ENCODE peak calls at places on chromosomes 4 and X, in eight cellular contexts. S is progenitor cell of endocrine pancreas; K is effector memory CD8-positive, alpha-beta T cell; U is memory B cell; G is stimulated activated CD4-positive, alpha-beta T cell treated with anti-CD3 and anti-CD28 coated beads, Interleukin-1b, Interleukin-23, amount 100 ng/mL, for 24 hours; B is AG08395; H is HFFc6; O is B cell. M is an unnamed sample.

GRCh38 chr4:155960522-155960921 is 6.9 kb upstream of the CTSO start:
- DNase-seq in S (no peak), K (no peak), U (no peak), G (no peak), B (peak), H (no peak), O (no peak), M (peak)

GRCh38 chrX:131735127-131735526 is 191.3 kb downstream of the OR13H1 start:
- DNase-seq in S (no peak), K (no peak), U (no peak), G (no peak), B (no peak), H (no peak), O (no peak), M (no peak)

GRCh38 chrX:24245201-24245600 is 68.7 kb downstream of the SUPT20HL2 start:
- DNase-seq in S (no peak), K (no peak), U (no peak), G (no peak), B (peak), H (peak), O (no peak), M (peak)

GRCh38 chrX:106894392-106894909 is 8.7 kb downstream of the RIPPLY1 start:
- DNase-seq in S (peak), K (peak), U (peak), G (peak), B (peak), H (peak), O (no peak), M (peak)

GRCh38 chr4:84691170-84691691 is 108.3 kb downstream of the CDS1 start:
- DNase-seq in S (no peak), K (no peak), U (no peak), G (no peak), B (peak), H (peak), O (no peak), M (peak)

GRCh38 chr4:41050840-41051775 is 163.2 kb downstream of the APBB2 start:
- DNase-seq in S (no peak), K (no peak), U (no peak), G (no peak), B (no peak), H (no peak), O (no peak), M (no peak)

GRCh38 chr4:84684361-84684760 is 101.4 kb downstream of the CDS1 start:
- DNase-seq in S (no peak), K (no peak), U (no peak), G (no peak), B (no peak), H (no peak), O (no peak), M (no peak)

GRCh38 chr4:162839814-162840213 is 326.9 kb downstream of the NAF1 start:
- DNase-seq in S (no peak), K (no peak), U (no peak), G (no peak), B (no peak), H (no peak), O (no peak), M (peak)

GRCh38 chr4:22498866-22499265 is 17.0 kb downstream of the ADGRA3 start:
- DNase-seq in S (no peak), K (no peak), U (no peak), G (no peak), B (no peak), H (no peak), O (no peak), M (no peak)

GRCh38 chrX:15854080-15854655 is 445 bp downstream of the AP1S2 start:
- DNase-seq in S (peak), K (peak), U (peak), G (no peak), B (peak), H (peak), O (peak), M (peak)

GRCh38 chrX:9997524-9997923 is 30.4 kb downstream of the CLDN34 start:
- DNase-seq in S (no peak), K (no peak), U (no peak), G (no peak), B (no peak), H (no peak), O (no peak), M (no peak)

GRCh38 chr4:142567620-142568451 is 278.3 kb downstream of the INPP4B start:
- DNase-seq in S (no peak), K (no peak), U (no peak), G (no peak), B (peak), H (peak), O (no peak), M (peak)

GRCh38 chrX:7147431-7147977 is at the start of gene STS:
- DNase-seq in S (peak), K (peak), U (peak), G (peak), B (peak), H (no peak), O (peak), M (peak)

GRCh38 chrX:352181-352580 is 33.6 kb upstream of the GTPBP6 start:
- DNase-seq in S (no peak), K (no peak), U (no peak), G (no peak), B (no peak), H (no peak), O (no peak), M (no peak)

GRCh38 chrX:6132970-6133369 is 95.7 kb downstream of the NLGN4X start:
- DNase-seq in S (no peak), K (no peak), U (no peak), G (no peak), B (no peak), H (no peak), O (no peak), M (no peak)

GRCh38 chr4:16089156-16089555 is 5.3 kb upstream of the PROM1 start:
- DNase-seq in S (no peak), K (no peak), U (no peak), G (no peak), B (no peak), H (no peak), O (no peak), M (no peak)

GRCh38 chr4:23006756-23007155 is 314.0 kb downstream of the GBA3 start:
- DNase-seq in S (no peak), K (no peak), U (no peak), G (no peak), B (peak), H (no peak), O (no peak), M (no peak)

GRCh38 chrX:1679238-1679637 is 64.4 kb downstream of the ASMT start:
- DNase-seq in S (no peak), K (no peak), U (no peak), G (no peak), B (no peak), H (no peak), O (no peak), M (no peak)

GRCh38 chr4:22192302-22192645 is 243.7 kb upstream of the KCNIP4 start:
- DNase-seq in S (no peak), K (no peak), U (no peak), G (no peak), B (no peak), H (no peak), O (no peak), M (no peak)

GRCh38 chr4:55819634-55820033 is at the start of gene EXOC1L:
- DNase-seq in S (peak), K (no peak), U (no peak), G (no peak), B (peak), H (no peak), O (no peak), M (no peak)

GRCh38 chr4:53620956-53621355 is 29.7 kb upstream of the LNX1 start:
- DNase-seq in S (no peak), K (no peak), U (no peak), G (no peak), B (no peak), H (no peak), O (no peak), M (peak)

GRCh38 chr4:88735554-88735953 is 37.9 kb upstream of the NAP1L5 start:
- DNase-seq in S (no peak), K (no peak), U (no peak), G (no peak), B (no peak), H (no peak), O (no peak), M (no peak)

GRCh38 chr4:99356992-99357391 is 4.4 kb upstream of the ADH1C start:
- DNase-seq in S (no peak), K (no peak), U (no peak), G (no peak), B (no peak), H (no peak), O (no peak), M (no peak)

M was measured in SK-MEL-5.